ENCODE peak calls at places on chromosomes 11 and 22, in ten cellular contexts. H is stimulated activated CD8-positive, alpha-beta memory T cell treated with anti-CD3 and anti-CD28 coated beads, Interleukin-7, amount 100 ng/mL, for 48 hours; N is non-pigmented ciliary epithelial cell; J is neural crest cell; T is cardiac fibroblast; F is T-helper 2 cell; K is cardiac septum; L is ACHN; Y is fibroblast of lung; G is neural progenitor cell. C is an unnamed sample.

GRCh38 chr11:126165366-126166156 is 45.9 kb downstream of the RPUSD4 start:
- DNase-seq in F (no peak), L (no peak), T (peak), K (no peak), G (no peak), N (no peak), Y (no peak), J (no peak), H (no peak), C (no peak)

GRCh38 chr11:103923473-103923931 is 112.9 kb upstream of the DDI1 start:
- DNase-seq in T (no peak), Y (peak), F (no peak), H (no peak), N (no peak), K (no peak), L (no peak), J (no peak), G (no peak), C (no peak)

GRCh38 chr11:3225826-3226750 is 6.1 kb downstream of the MRGPRE start:
- DNase-seq in G (no peak), K (no peak), F (no peak), L (no peak), H (no peak), Y (no peak), N (no peak), T (no peak), J (no peak), C (no peak)

GRCh38 chr11:19597194-19597593 is 115.4 kb upstream of the NAV2 start:
- DNase-seq in F (no peak), K (no peak), G (no peak), H (no peak), T (peak), L (peak), N (no peak), Y (peak), J (no peak), C (peak)

GRCh38 chr11:13207665-13208594 is 69.7 kb upstream of the BMAL1 start:
- DNase-seq in T (peak), J (no peak), L (peak), K (no peak), N (peak), Y (peak), G (no peak), F (no peak), H (no peak), C (no peak)

GRCh38 chr11:61610905-61611304 is 30.0 kb upstream of the SYT7 start:
- DNase-seq in J (no peak), N (no peak), F (no peak), T (no peak), L (no peak), H (no peak), Y (no peak), K (no peak), G (no peak), C (no peak)

GRCh38 chr11:119696378-119697157 is 32.4 kb downstream of the NECTIN1 start:
- DNase-seq in K (no peak), Y (no peak), G (peak), L (no peak), N (no peak), T (no peak), J (no peak), F (no peak), H (no peak), C (no peak)

GRCh38 chr11:41250408-41250807 is 209.0 kb downstream of the LRRC4C start:
- DNase-seq in J (no peak), G (no peak), F (no peak), Y (no peak), H (no peak), T (no peak), N (no peak), L (no peak), K (no peak), C (no peak)

GRCh38 chr11:93213622-93214021 is 15.8 kb upstream of the SLC36A4 start:
- DNase-seq in L (no peak), N (no peak), Y (no peak), K (no peak), F (no peak), G (no peak), H (no peak), T (no peak), J (no peak), C (no peak)

GRCh38 chr11:64553554-64554201 is 37.3 kb upstream of the SLC22A12 start:
- DNase-seq in N (no peak), F (peak), J (peak), H (peak), Y (peak), L (peak), G (peak), K (no peak), T (peak), C (peak)

GRCh38 chr11:17405232-17406005 is 17.0 kb upstream of the KCNJ11 start:
- DNase-seq in J (no peak), F (no peak), L (peak), G (peak), H (no peak), N (no peak), Y (peak), K (peak), T (peak), C (no peak)

GRCh38 chr11:10715571-10715970 is 22.0 kb upstream of the IRAG1 start:
- DNase-seq in Y (peak), F (no peak), H (no peak), G (no peak), T (no peak), K (no peak), J (no peak), N (no peak), L (no peak), C (no peak)

GRCh38 chr11:12543596-12544415 is 130.4 kb upstream of the TEAD1 start:
- DNase-seq in J (no peak), T (no peak), Y (no peak), L (no peak), N (no peak), G (no peak), H (no peak), F (no peak), K (no peak), C (no peak)

GRCh38 chr11:85279267-85279666 is 347.9 kb downstream of the DLG2 start:
- DNase-seq in N (no peak), J (no peak), L (no peak), T (no peak), H (no peak), G (no peak), K (no peak), Y (no peak), F (no peak), C (no peak)

GRCh38 chr11:14336507-14337503 is 22.2 kb downstream of the RRAS2 start:
- DNase-seq in G (no peak), N (peak), K (no peak), Y (peak), L (peak), H (no peak), F (no peak), J (no peak), T (peak), C (peak)

GRCh38 chr11:62142921-62143320 is 19.1 kb downstream of the INCENP start:
- DNase-seq in L (no peak), G (no peak), H (no peak), T (peak), Y (no peak), N (no peak), F (no peak), J (no peak), K (peak), C (no peak)

GRCh38 chr11:64237484-64237951 is 3.1 kb downstream of the VEGFB start:
- DNase-seq in F (no peak), Y (no peak), J (no peak), K (no peak), G (no peak), N (no peak), L (no peak), H (no peak), T (no peak), C (no peak)

GRCh38 chr22:48902001-48902869 is 925.4 kb downstream of the BRD1 start:
- DNase-seq in L (no peak), Y (no peak), N (no peak), F (no peak), T (no peak), G (no peak), J (no peak), K (no peak), H (no peak), C (no peak)

GRCh38 chr11:2315395-2316168 is 13.8 kb downstream of the TSPAN32 start:
- DNase-seq in G (no peak), J (no peak), Y (no peak), K (peak), F (no peak), L (no peak), T (no peak), H (no peak), N (no peak), C (no peak)

GRCh38 chr11:10856689-10857603 is 907 bp downstream of the ZBED5 start:
- DNase-seq in Y (peak), T (peak), F (no peak), J (peak), N (no peak), G (peak), K (peak), L (peak), H (no peak), C (peak)

GRCh38 chr11:35968386-35969088 is 24.7 kb downstream of the LDLRAD3 start:
- DNase-seq in H (no peak), G (no peak), Y (no peak), N (no peak), K (no peak), F (no peak), T (no peak), L (no peak), J (no peak), C (no peak)

GRCh38 chr11:86119062-86119461 is 50.2 kb upstream of the PICALM start:
- DNase-seq in N (no peak), Y (peak), K (no peak), F (no peak), J (no peak), H (no peak), G (no peak), T (peak), L (no peak), C (no peak)

GRCh38 chr11:30143098-30143705 is 87.6 kb upstream of the FSHB start:
- DNase-seq in G (peak), Y (peak), T (peak), J (peak), L (peak), N (no peak), F (no peak), K (no peak), H (no peak), C (no peak)

GRCh38 chr11:82105331-82105992 is 628.2 kb downstream of the FAM181B start:
- DNase-seq in F (no peak), L (no peak), H (no peak), T (no peak), K (no peak), N (no peak), G (no peak), J (no peak), Y (no peak), C (no peak)

GRCh38 chr22:50169774-50170341 is 673 bp upstream of the PANX2 start:
- DNase-seq in Y (peak), N (no peak), H (peak), G (peak), K (peak), J (no peak), L (peak), F (peak), T (peak), C (no peak)